ENCODE peak calls at places on chromosomes 7 and 10, in six cellular contexts. C, D, Z, I, F and A are unnamed samples.

GRCh38 chr10:103578782-103579382 is 85.4 kb downstream of the NEURL1 start:
- DNase-seq in I (no peak), Z (peak; percentile 74), F (no peak), C (no peak), D (no peak), A (no peak)

GRCh38 chr7:21767300-21767900 is 178.3 kb downstream of the CDCA7L start:
- DNase-seq in C (no peak), F (no peak), D (no peak), I (no peak), Z (no peak), A (no peak)

GRCh38 chr10:5619366-5620211 is 46.8 kb downstream of the ASB13 start:
- DNase-seq in D (no peak), I (no peak), F (no peak), Z (peak; percentile 43), C (no peak), A (no peak)

GRCh38 chr7:17239046-17239445 is 59.4 kb upstream of the AHR start:
- DNase-seq in D (no peak), F (no peak), C (no peak), I (no peak), Z (no peak), A (no peak)

GRCh38 chr10:22666287-22667092 is 47.9 kb downstream of the PIP4K2A start:
- DNase-seq in I (no peak), C (no peak), D (no peak), F (no peak), Z (no peak), A (no peak)

GRCh38 chr10:133260895-133261725 is 15.6 kb downstream of the ADAM8 start:
- DNase-seq in F (peak; percentile 92), D (peak; percentile 54), I (no peak), Z (peak; percentile 79), C (peak; percentile 59), A (no peak)

GRCh38 chr10:28177944-28178637 is 124.8 kb downstream of the MPP7 start:
- DNase-seq in D (no peak), I (no peak), C (no peak), Z (no peak), F (no peak), A (no peak)

GRCh38 chr10:17348111-17349008 is 106.0 kb downstream of the ST8SIA6 start:
- DNase-seq in Z (no peak), D (peak; percentile 64), I (no peak), C (peak; percentile 11), F (peak; percentile 59), A (no peak)

GRCh38 chr7:52369922-52370321 is 665.5 kb upstream of the POM121L12 start:
- DNase-seq in D (no peak), F (no peak), Z (no peak), C (no peak), I (no peak), A (no peak)
- H3K9me3 ChIP-seq in D (no peaks in the 10 kb centered on the region), F (no peaks in the 10 kb centered on the region), Z (no peaks in the 10 kb centered on the region), C (no peaks in the 10 kb centered on the region), I (no peaks in the 10 kb centered on the region), A (no peaks in the 10 kb centered on the region)

GRCh38 chr10:124647421-124648130 is 96.6 kb downstream of the FAM53B start:
- DNase-seq in F (no peak), D (no peak), C (peak; percentile 68), Z (peak; percentile 74), I (no peak), A (no peak)
- TF ChIP-seq POLR2A in F (no peak), D (no peak), C (no peak), Z (no peak), I (no peak), A (no peak)

GRCh38 chr7:56686276-56686859 is 445.9 kb downstream of the ZNF479 start:
- DNase-seq in Z (no peak), C (no peak), F (no peak), D (no peak), I (no peak), A (no peak)
- H3K9me3 ChIP-seq in Z (peaks cover 43% of the 10 kb centered on the region), C (peaks cover 5% of the 10 kb centered on the region), F (peaks cover 65% of the 10 kb centered on the region), D (no peaks in the 10 kb centered on the region), I (peaks cover 55% of the 10 kb centered on the region), A (peaks cover 59% of the 10 kb centered on the region)

GRCh38 chr7:45101748-45102147 is 9.7 kb downstream of the TBRG4 start:
- DNase-seq in F (no peak), C (no peak), Z (no peak), I (no peak), D (no peak), A (no peak)
- TF ChIP-seq POLR2A in F (no peak), C (no peak), Z (no peak), I (no peak), D (no peak), A (no peak)

GRCh38 chr10:1678084-1678483 is 59.2 kb downstream of the ADARB2 start:
- DNase-seq in C (no peak), I (no peak), F (no peak), Z (no peak), D (no peak), A (no peak)
- H3K9me3 ChIP-seq in C (no peaks in the 10 kb centered on the region), I (no peaks in the 10 kb centered on the region), F (no peaks in the 10 kb centered on the region), Z (no peaks in the 10 kb centered on the region), D (no peaks in the 10 kb centered on the region), A (no peaks in the 10 kb centered on the region)

GRCh38 chr10:79246606-79247275 is 100.5 kb upstream of the PPIF start:
- DNase-seq in C (peak; percentile 65), Z (no peak), I (no peak), D (peak; percentile 75), F (no peak), A (no peak)

GRCh38 chr10:79247373-79248137 is 99.7 kb upstream of the PPIF start:
- DNase-seq in C (no peak), Z (no peak), F (no peak), D (no peak), I (no peak), A (no peak)

GRCh38 chr10:79245539-79246208 is 101.6 kb upstream of the PPIF start:
- DNase-seq in F (no peak), D (no peak), C (no peak), I (no peak), Z (no peak), A (no peak)

GRCh38 chr10:79244841-79245504 is 102.3 kb upstream of the PPIF start:
- DNase-seq in I (no peak), D (no peak), F (no peak), Z (no peak), C (no peak), A (no peak)

DNA sequence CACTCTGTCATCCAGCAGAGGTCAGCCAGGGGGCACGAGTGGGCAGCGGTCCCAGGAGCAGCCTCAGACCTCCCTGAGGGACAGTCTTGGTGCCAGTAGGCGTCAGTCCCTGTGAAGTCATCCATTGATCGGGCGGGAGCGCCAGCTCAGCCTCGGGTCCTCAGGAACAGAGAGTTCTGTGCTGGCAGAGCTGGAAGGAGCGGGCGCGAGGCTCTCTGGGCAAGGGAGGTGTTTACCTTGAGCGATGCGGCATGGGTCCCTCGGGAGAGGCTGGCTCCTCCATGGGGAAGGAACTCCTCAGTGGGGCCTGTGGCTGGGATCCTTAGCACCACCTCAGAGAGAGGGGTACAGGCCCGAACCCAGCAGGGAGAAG is 101.1 kb upstream of the PPIF start:
- DNase-seq in D (peak; percentile 58), F (peak; percentile 84), C (peak; percentile 82), I (no peak), Z (no peak), A (no peak)
- TF ChIP-seq POLR2A in D (no peak), F (no peak), C (no peak), I (no peak), Z (no peak), A (no peak)

GRCh38 chr10:108904163-108904878 is 1019.0 kb downstream of the XPNPEP1 start:
- DNase-seq in C (peak; percentile 12), D (no peak), F (no peak), I (no peak), Z (no peak), A (no peak)
- H3K9me3 ChIP-seq in C (no peaks in the 10 kb centered on the region), D (no peaks in the 10 kb centered on the region), F (no peaks in the 10 kb centered on the region), I (no peaks in the 10 kb centered on the region), Z (no peaks in the 10 kb centered on the region), A (no peaks in the 10 kb centered on the region)

GRCh38 chr7:102296514-102296913 is 9.8 kb downstream of the SH2B2 start:
- DNase-seq in F (no peak), I (no peak), D (no peak), Z (no peak), C (no peak), A (no peak)
- TF ChIP-seq POLR2A in F (no peak), I (no peak), D (no peak), Z (no peak), C (no peak), A (no peak)